ENCODE peak calls at places on chromosomes 3 and 15, in seven cellular contexts. One of them, this sample, is unnamed.

GRCh38 chr3:55173504-55173903 is 245.6 kb upstream of the LRTM1 start:
- DNase-seq in HTR-8/SVneo: no peak
- DNase-seq in T-helper 1 cell: no peak
- DNase-seq in brain microvascular endothelial cell: no peak
- DNase-seq in NCI-H345: no peak
- DNase-seq in astrocyte of the hippocampus: no peak
- DNase-seq in activated T-cell treated with anti-CD3 and anti-CD28 coated beads for 1 hour: no peak
- DNase-seq in this sample: no peak

GRCh38 chr3:15453501-15453900 is 26.1 kb downstream of the EAF1 start:
- DNase-seq in HTR-8/SVneo: no peak
- DNase-seq in T-helper 1 cell: no peak
- DNase-seq in brain microvascular endothelial cell: no peak
- DNase-seq in NCI-H345: no peak
- DNase-seq in astrocyte of the hippocampus: no peak
- DNase-seq in activated T-cell treated with anti-CD3 and anti-CD28 coated beads for 1 hour: no peak
- DNase-seq in this sample: no peak

GRCh38 chr15:50183112-50183794 is 1.3 kb downstream of the SLC27A2 start:
- DNase-seq in HTR-8/SVneo: no peak
- DNase-seq in T-helper 1 cell: no peak
- DNase-seq in brain microvascular endothelial cell: no peak
- DNase-seq in NCI-H345: no peak
- DNase-seq in astrocyte of the hippocampus: no peak
- DNase-seq in activated T-cell treated with anti-CD3 and anti-CD28 coated beads for 1 hour: no peak
- DNase-seq in this sample: no peak

GRCh38 chr15:87703238-87704111 is 553.1 kb downstream of the NTRK3 start:
- DNase-seq in HTR-8/SVneo: no peak
- DNase-seq in T-helper 1 cell: no peak
- DNase-seq in brain microvascular endothelial cell: no peak
- DNase-seq in NCI-H345: no peak
- DNase-seq in astrocyte of the hippocampus: no peak
- DNase-seq in activated T-cell treated with anti-CD3 and anti-CD28 coated beads for 1 hour: no peak
- DNase-seq in this sample: no peak

GRCh38 chr3:125189378-125190165 is 23.0 kb downstream of the SLC12A8 start:
- DNase-seq in HTR-8/SVneo: no peak
- DNase-seq in T-helper 1 cell: no peak
- DNase-seq in brain microvascular endothelial cell: no peak
- DNase-seq in NCI-H345: no peak
- DNase-seq in astrocyte of the hippocampus: no peak
- DNase-seq in activated T-cell treated with anti-CD3 and anti-CD28 coated beads for 1 hour: no peak
- DNase-seq in this sample: no peak

GRCh38 chr15:101121511-101122090 is 130.2 kb downstream of the CHSY1 start:
- DNase-seq in HTR-8/SVneo: no peak
- DNase-seq in T-helper 1 cell: no peak
- DNase-seq in brain microvascular endothelial cell: peak
- DNase-seq in NCI-H345: no peak
- DNase-seq in astrocyte of the hippocampus: peak
- DNase-seq in activated T-cell treated with anti-CD3 and anti-CD28 coated beads for 1 hour: no peak
- DNase-seq in this sample: peak

GRCh38 chr3:46979958-46980497 is 562 bp downstream of the NBEAL2 start:
- DNase-seq in HTR-8/SVneo: no peak
- DNase-seq in T-helper 1 cell: no peak
- DNase-seq in brain microvascular endothelial cell: no peak
- DNase-seq in NCI-H345: peak
- DNase-seq in astrocyte of the hippocampus: peak
- DNase-seq in activated T-cell treated with anti-CD3 and anti-CD28 coated beads for 1 hour: no peak
- DNase-seq in this sample: peak

GRCh38 chr3:127694467-127695215 is 21.9 kb downstream of the ABTB1 start:
- DNase-seq in HTR-8/SVneo: no peak
- DNase-seq in T-helper 1 cell: no peak
- DNase-seq in brain microvascular endothelial cell: no peak
- DNase-seq in NCI-H345: peak
- DNase-seq in astrocyte of the hippocampus: peak
- DNase-seq in activated T-cell treated with anti-CD3 and anti-CD28 coated beads for 1 hour: peak
- DNase-seq in this sample: peak

GRCh38 chr3:155230382-155230781 is 63.1 kb downstream of the STRIT1 start:
- DNase-seq in HTR-8/SVneo: no peak
- DNase-seq in T-helper 1 cell: no peak
- DNase-seq in brain microvascular endothelial cell: no peak
- DNase-seq in NCI-H345: no peak
- DNase-seq in astrocyte of the hippocampus: peak
- DNase-seq in activated T-cell treated with anti-CD3 and anti-CD28 coated beads for 1 hour: no peak
- DNase-seq in this sample: no peak

GRCh38 chr3:15055019-15055557 is 10.0 kb downstream of the MRPS25 start:
- DNase-seq in HTR-8/SVneo: no peak
- DNase-seq in T-helper 1 cell: no peak
- DNase-seq in brain microvascular endothelial cell: peak
- DNase-seq in NCI-H345: no peak
- DNase-seq in astrocyte of the hippocampus: peak
- DNase-seq in activated T-cell treated with anti-CD3 and anti-CD28 coated beads for 1 hour: peak
- DNase-seq in this sample: no peak

GRCh38 chr3:119239421-119239820 is 1.3 kb downstream of the B4GALT4 start:
- DNase-seq in HTR-8/SVneo: no peak
- DNase-seq in T-helper 1 cell: no peak
- DNase-seq in brain microvascular endothelial cell: no peak
- DNase-seq in NCI-H345: no peak
- DNase-seq in astrocyte of the hippocampus: no peak
- DNase-seq in activated T-cell treated with anti-CD3 and anti-CD28 coated beads for 1 hour: no peak
- DNase-seq in this sample: no peak

GRCh38 chr3:11246663-11246970 is 25.6 kb upstream of the ATG7 start:
- DNase-seq in HTR-8/SVneo: no peak
- DNase-seq in T-helper 1 cell: no peak
- DNase-seq in brain microvascular endothelial cell: no peak
- DNase-seq in NCI-H345: no peak
- DNase-seq in astrocyte of the hippocampus: peak
- DNase-seq in activated T-cell treated with anti-CD3 and anti-CD28 coated beads for 1 hour: no peak
- DNase-seq in this sample: no peak

GRCh38 chr3:197025736-197026480 is 3.7 kb downstream of the MELTF start:
- DNase-seq in HTR-8/SVneo: no peak
- DNase-seq in T-helper 1 cell: no peak
- DNase-seq in brain microvascular endothelial cell: no peak
- DNase-seq in NCI-H345: no peak
- DNase-seq in astrocyte of the hippocampus: no peak
- DNase-seq in activated T-cell treated with anti-CD3 and anti-CD28 coated beads for 1 hour: no peak
- DNase-seq in this sample: no peak

GRCh38 chr3:86830566-86830965 is 160.4 kb downstream of the VGLL3 start:
- DNase-seq in HTR-8/SVneo: peak
- DNase-seq in T-helper 1 cell: no peak
- DNase-seq in brain microvascular endothelial cell: peak
- DNase-seq in NCI-H345: no peak
- DNase-seq in astrocyte of the hippocampus: peak
- DNase-seq in activated T-cell treated with anti-CD3 and anti-CD28 coated beads for 1 hour: no peak
- DNase-seq in this sample: no peak

GRCh38 chr3:126523745-126524428 is at the start of gene CHST13:
- DNase-seq in HTR-8/SVneo: peak
- DNase-seq in T-helper 1 cell: no peak
- DNase-seq in brain microvascular endothelial cell: no peak
- DNase-seq in NCI-H345: no peak
- DNase-seq in astrocyte of the hippocampus: peak
- DNase-seq in activated T-cell treated with anti-CD3 and anti-CD28 coated beads for 1 hour: no peak
- DNase-seq in this sample: peak

GRCh38 chr3:149080699-149081091 is 5.6 kb downstream of the HLTF start:
- DNase-seq in HTR-8/SVneo: peak
- DNase-seq in T-helper 1 cell: no peak
- DNase-seq in brain microvascular endothelial cell: peak
- DNase-seq in NCI-H345: no peak
- DNase-seq in astrocyte of the hippocampus: peak
- DNase-seq in activated T-cell treated with anti-CD3 and anti-CD28 coated beads for 1 hour: no peak
- DNase-seq in this sample: no peak

GRCh38 chr15:98896802-98897732 is 110.5 kb downstream of the PGPEP1L start:
- DNase-seq in HTR-8/SVneo: peak
- DNase-seq in T-helper 1 cell: no peak
- DNase-seq in brain microvascular endothelial cell: peak
- DNase-seq in NCI-H345: peak
- DNase-seq in astrocyte of the hippocampus: peak
- DNase-seq in activated T-cell treated with anti-CD3 and anti-CD28 coated beads for 1 hour: no peak
- DNase-seq in this sample: no peak

GRCh38 chr3:19202303-19202702 is 54.0 kb downstream of the KCNH8 start:
- DNase-seq in HTR-8/SVneo: no peak
- DNase-seq in T-helper 1 cell: no peak
- DNase-seq in brain microvascular endothelial cell: no peak
- DNase-seq in NCI-H345: no peak
- DNase-seq in astrocyte of the hippocampus: no peak
- DNase-seq in activated T-cell treated with anti-CD3 and anti-CD28 coated beads for 1 hour: no peak
- DNase-seq in this sample: no peak

GRCh38 chr3:69764861-69765260 is 25.6 kb downstream of the MITF start:
- DNase-seq in HTR-8/SVneo: no peak
- DNase-seq in T-helper 1 cell: no peak
- DNase-seq in brain microvascular endothelial cell: no peak
- DNase-seq in NCI-H345: no peak
- DNase-seq in astrocyte of the hippocampus: peak
- DNase-seq in activated T-cell treated with anti-CD3 and anti-CD28 coated beads for 1 hour: no peak
- DNase-seq in this sample: no peak

GRCh38 chr3:18623220-18623619 is 198.1 kb upstream of the SATB1 start:
- DNase-seq in HTR-8/SVneo: no peak
- DNase-seq in T-helper 1 cell: no peak
- DNase-seq in brain microvascular endothelial cell: no peak
- DNase-seq in NCI-H345: no peak
- DNase-seq in astrocyte of the hippocampus: no peak
- DNase-seq in activated T-cell treated with anti-CD3 and anti-CD28 coated beads for 1 hour: no peak
- DNase-seq in this sample: no peak

GRCh38 chr3:197029511-197030167 is at the start of gene MELTF:
- DNase-seq in HTR-8/SVneo: peak
- DNase-seq in T-helper 1 cell: peak
- DNase-seq in brain microvascular endothelial cell: peak
- DNase-seq in NCI-H345: peak
- DNase-seq in astrocyte of the hippocampus: peak
- DNase-seq in activated T-cell treated with anti-CD3 and anti-CD28 coated beads for 1 hour: peak
- DNase-seq in this sample: peak

GRCh38 chr15:36075333-36075732 is 504.1 kb upstream of the CDIN1 start:
- DNase-seq in HTR-8/SVneo: no peak
- DNase-seq in T-helper 1 cell: no peak
- DNase-seq in brain microvascular endothelial cell: no peak
- DNase-seq in NCI-H345: no peak
- DNase-seq in astrocyte of the hippocampus: no peak
- DNase-seq in activated T-cell treated with anti-CD3 and anti-CD28 coated beads for 1 hour: no peak
- DNase-seq in this sample: no peak

GRCh38 chr3:157542711-157543485 is 39.7 kb upstream of the VEPH1 start:
- DNase-seq in HTR-8/SVneo: peak
- DNase-seq in T-helper 1 cell: no peak
- DNase-seq in brain microvascular endothelial cell: peak
- DNase-seq in NCI-H345: no peak
- DNase-seq in astrocyte of the hippocampus: peak
- DNase-seq in activated T-cell treated with anti-CD3 and anti-CD28 coated beads for 1 hour: no peak
- DNase-seq in this sample: peak

GRCh38 chr3:81910244-81910852 is 148.9 kb upstream of the GBE1 start:
- DNase-seq in HTR-8/SVneo: peak
- DNase-seq in T-helper 1 cell: no peak
- DNase-seq in brain microvascular endothelial cell: peak
- DNase-seq in NCI-H345: peak
- DNase-seq in astrocyte of the hippocampus: peak
- DNase-seq in activated T-cell treated with anti-CD3 and anti-CD28 coated beads for 1 hour: no peak
- DNase-seq in this sample: no peak

GRCh38 chr15:100190675-100191074 is 151.1 kb downstream of the ADAMTS17 start:
- DNase-seq in HTR-8/SVneo: no peak
- DNase-seq in T-helper 1 cell: no peak
- DNase-seq in brain microvascular endothelial cell: no peak
- DNase-seq in NCI-H345: no peak
- DNase-seq in astrocyte of the hippocampus: no peak
- DNase-seq in activated T-cell treated with anti-CD3 and anti-CD28 coated beads for 1 hour: no peak
- DNase-seq in this sample: no peak

GRCh38 chr15:77597804-77598453 is 34.8 kb downstream of the LINGO1 start:
- DNase-seq in HTR-8/SVneo: no peak
- DNase-seq in T-helper 1 cell: no peak
- DNase-seq in brain microvascular endothelial cell: no peak
- DNase-seq in NCI-H345: no peak
- DNase-seq in astrocyte of the hippocampus: no peak
- DNase-seq in activated T-cell treated with anti-CD3 and anti-CD28 coated beads for 1 hour: no peak
- DNase-seq in this sample: no peak

GRCh38 chr3:150958694-150959093 is 13.8 kb downstream of the CLRN1 start:
- DNase-seq in HTR-8/SVneo: no peak
- DNase-seq in T-helper 1 cell: no peak
- DNase-seq in brain microvascular endothelial cell: no peak
- DNase-seq in NCI-H345: no peak
- DNase-seq in astrocyte of the hippocampus: no peak
- DNase-seq in activated T-cell treated with anti-CD3 and anti-CD28 coated beads for 1 hour: no peak
- DNase-seq in this sample: no peak

GRCh38 chr3:63824309-63824708 is 5.2 kb downstream of the C3orf49 start:
- DNase-seq in HTR-8/SVneo: no peak
- DNase-seq in T-helper 1 cell: no peak
- DNase-seq in brain microvascular endothelial cell: peak
- DNase-seq in NCI-H345: no peak
- DNase-seq in astrocyte of the hippocampus: peak
- DNase-seq in activated T-cell treated with anti-CD3 and anti-CD28 coated beads for 1 hour: no peak
- DNase-seq in this sample: no peak

GRCh38 chr15:72155021-72155621 is 36.9 kb downstream of the SENP8 start:
- DNase-seq in HTR-8/SVneo: peak
- DNase-seq in T-helper 1 cell: no peak
- DNase-seq in brain microvascular endothelial cell: no peak
- DNase-seq in NCI-H345: peak
- DNase-seq in astrocyte of the hippocampus: peak
- DNase-seq in activated T-cell treated with anti-CD3 and anti-CD28 coated beads for 1 hour: no peak
- DNase-seq in this sample: peak

This sample was measured in Right ventricle myocardium superior.